ENCODE peak calls at places on chromosomes 6 and 20, in five cellular contexts. E is HL-60; H is cardiac muscle cell; V is breast epithelium; Z is CD8-positive, alpha-beta T cell. X is an unnamed sample.

GRCh38 chr20:12535770-12536169 is 473.0 kb upstream of the SPTLC3 start:
- DNase-seq in E (no peak), Z (no peak), V (no peak), H (no peak), X (no peak)

GRCh38 chr6:6694368-6694780 is 105.9 kb downstream of the LY86 start:
- DNase-seq in Z (no peak), E (peak; percentile 68), V (no peak), H (no peak), X (no peak)

GRCh38 chr20:8423482-8423881 is 291.4 kb downstream of the PLCB1 start:
- DNase-seq in Z (no peak), V (no peak), E (no peak), H (no peak), X (no peak)

GRCh38 chr6:165117806-165118205 is 191.6 kb downstream of the C6orf118 start:
- DNase-seq in Z (no peak), V (no peak), H (no peak), E (no peak), X (no peak)

GRCh38 chr20:32909896-32910571 is 51.3 kb downstream of the EFCAB8 start:
- DNase-seq in H (no peak), V (no peak), E (no peak), Z (no peak), X (no peak)

GRCh38 chr6:3291346-3291745 is 32.6 kb downstream of the PSMG4 start:
- DNase-seq in V (no peak), E (no peak), Z (no peak), H (no peak), X (no peak)

GRCh38 chr6:148107911-148108310 is 234.7 kb upstream of the SASH1 start:
- DNase-seq in Z (no peak), E (no peak), H (peak; percentile 18), V (no peak), X (no peak)

GRCh38 chr6:52301326-52301725 is 16.8 kb upstream of the MCM3 start:
- DNase-seq in E (no peak), V (no peak), Z (no peak), H (no peak), X (no peak)

GRCh38 chr20:31484001-31484400 is 8.9 kb downstream of the REM1 start:
- DNase-seq in E (no peak), Z (no peak), H (no peak), V (no peak), X (no peak)

GRCh38 chr20:44112889-44113641 is 73.9 kb downstream of the JPH2 start:
- DNase-seq in Z (no peak), V (no peak), H (no peak), E (no peak), X (no peak)

GRCh38 chr6:169253341-169253740 is 305 bp downstream of the THBS2 start:
- DNase-seq in E (no peak), H (no peak), Z (no peak), V (no peak), X (no peak)

GRCh38 chr6:118685823-118686449 is 34.5 kb upstream of the CEP85L start:
- DNase-seq in H (no peak), E (no peak), Z (no peak), V (no peak), X (no peak)

GRCh38 chr20:41374568-41374920 is 7.9 kb upstream of the EMILIN3 start:
- DNase-seq in E (no peak), Z (no peak), H (no peak), V (no peak), X (no peak)

GRCh38 chr20:47283411-47283810 is 73.1 kb downstream of the ZMYND8 start:
- DNase-seq in E (no peak), V (no peak), Z (no peak), H (no peak), X (no peak)

GRCh38 chr20:4135385-4136077 is 120.2 kb upstream of the RNF24 start:
- DNase-seq in H (no peak), Z (no peak), E (no peak), V (no peak), X (no peak)

GRCh38 chr20:47493175-47493953 is 8.3 kb upstream of the NCOA3 start:
- DNase-seq in E (peak; percentile 70), H (peak; percentile 66), Z (no peak), V (peak; percentile 74), X (peak; percentile 84)

GRCh38 chr20:62358728-62359490 is 8.2 kb downstream of the LAMA5 start:
- DNase-seq in V (no peak), E (no peak), H (no peak), Z (no peak), X (no peak)

GRCh38 chr6:118810420-118811027 is 83.4 kb upstream of the ASF1A start:
- DNase-seq in E (peak; percentile 81), V (no peak), H (no peak), Z (peak; percentile 61), X (no peak)

GRCh38 chr20:15916623-15917022 is 656.6 kb downstream of the KIF16B start:
- DNase-seq in H (no peak), E (no peak), Z (no peak), V (no peak), X (no peak)

GRCh38 chr6:31920803-31921202 is 6.7 kb upstream of the C2 start:
- DNase-seq in H (no peak), Z (no peak), E (peak; percentile 67), V (no peak), X (no peak)

GRCh38 chr20:23304616-23305015 is 46.0 kb upstream of the NXT1 start:
- DNase-seq in Z (no peak), V (peak; percentile 34), H (no peak), E (no peak), X (no peak)

GRCh38 chr6:12051861-12052368 is 39.8 kb downstream of the HIVEP1 start:
- DNase-seq in H (no peak), V (no peak), E (peak; percentile 82), Z (peak; percentile 26), X (no peak)

GRCh38 chr6:53128842-53129241 is 19.8 kb downstream of the GCM1 start:
- DNase-seq in H (no peak), Z (no peak), E (no peak), V (no peak), X (no peak)

GRCh38 chr20:62716198-62716940 is 7.7 kb downstream of the NTSR1 start:
- DNase-seq in Z (peak; percentile 37), E (no peak), V (no peak), H (no peak), X (no peak)

GRCh38 chr6:161091972-161092701 is 100.6 kb downstream of the MAP3K4 start:
- DNase-seq in Z (no peak), H (no peak), V (no peak), E (no peak), X (no peak)

GRCh38 chr20:5667703-5668528 is 82.3 kb upstream of the SHLD1 start:
- DNase-seq in Z (no peak), E (no peak), V (no peak), H (no peak), X (no peak)

GRCh38 chr20:5668529-5668868 is 81.7 kb upstream of the SHLD1 start:
- DNase-seq in E (no peak), Z (no peak), V (no peak), H (no peak), X (no peak)

GRCh38 chr20:5670874-5671273 is 79.3 kb upstream of the SHLD1 start:
- DNase-seq in E (no peak), V (no peak), H (no peak), Z (no peak), X (no peak)

GRCh38 chr20:5674176-5674660 is 76.0 kb upstream of the SHLD1 start:
- DNase-seq in Z (no peak), E (peak; percentile 93), H (no peak), V (no peak), X (no peak)

DNA sequence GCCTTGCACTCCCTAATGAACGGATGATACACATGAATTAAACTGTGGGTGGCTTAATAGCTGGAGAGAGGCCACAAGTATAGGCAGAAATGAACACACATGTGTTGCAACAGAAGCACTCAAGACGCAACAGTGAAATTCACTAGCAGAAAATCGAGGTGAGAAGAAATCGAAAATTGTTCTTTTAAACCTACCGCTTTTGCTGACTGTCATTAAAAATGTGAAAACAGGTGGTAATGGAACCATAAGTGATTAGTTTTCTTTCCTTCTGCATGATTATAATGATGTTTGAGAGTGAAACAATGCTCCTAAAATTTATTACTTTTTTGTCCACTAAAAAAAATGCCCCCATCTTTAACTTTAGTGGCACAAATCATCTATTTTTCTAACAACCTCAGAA is 80.1 kb upstream of the SHLD1 start:
- DNase-seq in E (peak; percentile 46), Z (no peak), V (no peak), H (no peak), X (no peak)
- H3K4me3 ChIP-seq in E (no peak overlapping the region), Z (no peak overlapping the region), V (no peak overlapping the region), H (no peak overlapping the region), X (no peak overlapping the region)

GRCh38 chr20:34881689-34882088 is 5.3 kb downstream of the ACSS2 start:
- DNase-seq in Z (no peak), V (no peak), E (no peak), H (no peak), X (no peak)
- H3K27ac ChIP-seq in Z (no peak overlapping the region), V (no peak overlapping the region), E (no peak overlapping the region), H (no peak overlapping the region), X (no peak overlapping the region)

GRCh38 chr6:33416386-33417126 is 1.4 kb downstream of the CUTA start:
- DNase-seq in Z (no peak), H (no peak), V (no peak), E (no peak), X (no peak)

GRCh38 chr6:33413601-33414120 is 2.8 kb downstream of the PHF1 start:
- DNase-seq in H (no peak), V (no peak), E (no peak), Z (no peak), X (no peak)

GRCh38 chr6:33417127-33417902 is 592 bp downstream of the CUTA start:
- DNase-seq in Z (no peak), V (no peak), H (peak; percentile 55), E (no peak), X (no peak)

GRCh38 chr6:33414592-33415271 is 3.2 kb downstream of the CUTA start:
- DNase-seq in V (no peak), E (peak; percentile 23), Z (no peak), H (no peak), X (no peak)

DNA sequence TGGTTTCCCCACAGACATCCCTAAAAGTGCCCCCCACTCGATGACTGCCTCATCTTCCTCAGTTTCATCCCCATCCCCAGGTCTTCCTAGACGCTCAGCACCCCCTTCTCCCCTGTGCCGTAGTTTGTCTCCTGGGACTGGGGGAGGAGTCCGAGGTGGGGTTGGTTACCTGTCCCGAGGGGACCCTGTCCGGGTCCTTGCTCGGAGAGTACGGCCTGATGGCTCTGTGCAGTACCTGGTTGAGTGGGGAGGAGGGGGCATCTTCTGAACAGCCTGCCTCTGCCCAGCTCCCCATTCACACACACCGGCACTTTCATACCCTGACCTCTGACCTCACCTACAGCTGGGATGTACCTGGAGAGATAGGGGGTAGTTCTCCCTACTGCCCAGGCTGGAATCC is 2.1 kb downstream of the CUTA start:
- DNase-seq in H (no peak), E (no peak), V (no peak), Z (no peak), X (no peak)
- H3K4me3 ChIP-seq in H (no peak overlapping the region), E (no peak overlapping the region), V (no peak overlapping the region), Z (no peak overlapping the region), X (no peak overlapping the region)

DNA sequence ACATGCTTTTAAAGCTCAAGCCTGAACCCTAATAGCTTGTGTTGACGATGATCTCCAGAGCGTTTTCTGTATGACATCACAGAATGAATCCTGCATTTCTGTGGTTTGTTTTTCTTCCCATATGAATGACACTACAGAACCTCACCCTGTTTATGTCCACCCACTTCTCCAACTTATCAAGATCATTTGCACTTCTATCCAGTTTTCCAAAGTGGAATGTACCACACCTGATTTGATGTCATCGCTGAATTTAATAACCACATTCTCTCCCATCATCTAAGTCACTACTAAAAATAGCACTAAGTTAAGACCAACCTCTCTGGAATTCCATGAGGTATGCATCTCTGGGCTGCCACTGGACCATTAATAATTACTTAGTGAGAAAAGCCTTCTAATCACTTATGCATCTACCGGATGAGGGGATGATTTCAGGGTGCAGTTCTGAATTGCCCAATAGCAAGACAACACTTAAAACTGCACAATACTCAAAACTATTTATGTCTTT is 33.3 kb upstream of the CITED2 start:
- DNase-seq in V (no peak), Z (no peak), H (no peak), E (no peak), X (no peak)
- H3K27ac ChIP-seq in V (peak overlapping the region; percentile 37), Z (no peak overlapping the region), H (no peak overlapping the region), E (no peak overlapping the region), X (no peak overlapping the region)